ENCODE peak calls at places on chromosomes 5 and 9, in four cellular contexts. O is left lobe of liver, L is aorta, C is mucosa of descending colon. D is an unnamed sample.

GRCh38 chr9:4435197-4435596 is 55.1 kb upstream of the SLC1A1 start:
- DNase-seq in O (no peak), L (no peak), C (no peak), D (no peak)

GRCh38 chr9:4211022-4211421 is 88.8 kb downstream of the GLIS3 start:
- DNase-seq in O (no peak), L (no peak), C (peak), D (no peak)

GRCh38 chr5:157915638-157916037 is 56.7 kb upstream of the CLINT1 start:
- DNase-seq in O (peak), L (peak), C (peak), D (no peak)

GRCh38 chr5:132258102-132259060 is 885 bp downstream of the PDLIM4 start:
- DNase-seq in O (peak), L (peak), C (peak), D (no peak)

GRCh38 chr9:13941686-13942085 is 372.3 kb downstream of the NFIB start:
- DNase-seq in O (no peak), L (no peak), C (no peak), D (no peak)

GRCh38 chr5:112738180-112738560 is 485 bp downstream of the APC start:
- DNase-seq in O (no peak), L (no peak), C (no peak), D (no peak)

GRCh38 chr9:6715755-6716643 is 41.8 kb upstream of the KDM4C start:
- DNase-seq in O (peak), L (peak), C (peak), D (peak)

GRCh38 chr9:81980568-81980967 is 8.0 kb upstream of the SPATA31D1 start:
- DNase-seq in O (no peak), L (no peak), C (no peak), D (no peak)

GRCh38 chr5:33299621-33300208 is 141.1 kb upstream of the TARS1 start:
- DNase-seq in O (no peak), L (no peak), C (peak), D (no peak)

GRCh38 chr5:127754259-127754658 is 51.1 kb downstream of the CCDC192 start:
- DNase-seq in O (no peak), L (no peak), C (peak), D (no peak)

GRCh38 chr9:124514874-124515273 is 7.7 kb upstream of the NR5A1 start:
- DNase-seq in O (no peak), L (no peak), C (no peak), D (no peak)

D was measured in LoVo.